ENCODE peak calls at places on chromosomes 11 and 22, in seven cellular contexts. H is heart right ventricle, T is lower lobe of right lung, K is neural progenitor cell, M is breast epithelium, I is left ventricle myocardium inferior, A is ovary. R is an unnamed sample.

GRCh38 chr11:100680070-100680469 is 7.0 kb upstream of the ARHGAP42 start:
- DNase-seq in K (no peak), I (no peak), T (no peak), M (no peak), H (no peak), A (no peak), R (no peak)

GRCh38 chr11:31808721-31809542 is 2.2 kb downstream of the PAX6 start:
- DNase-seq in T (no peak), I (no peak), K (peak), A (no peak), M (no peak), H (no peak), R (no peak)

GRCh38 chr11:2582958-2583604 is 116.7 kb downstream of the KCNQ1OT1 start:
- DNase-seq in A (peak), I (peak), M (no peak), K (no peak), H (peak), T (peak), R (peak)

GRCh38 chr11:73121692-73122091 is 20.4 kb downstream of the FCHSD2 start:
- DNase-seq in T (no peak), K (no peak), A (no peak), I (no peak), M (no peak), H (no peak), R (no peak)

GRCh38 chr11:125123947-125124633 is 12.7 kb upstream of the TMEM218 start:
- DNase-seq in T (peak), A (peak), H (peak), I (peak), M (no peak), K (peak), R (no peak)

GRCh38 chr11:44632466-44633123 is 67.1 kb downstream of the CD82 start:
- DNase-seq in T (no peak), M (no peak), A (peak), K (peak), H (peak), I (no peak), R (no peak)

GRCh38 chr22:38423512-38424503 is 31.2 kb downstream of the KCNJ4 start:
- DNase-seq in H (no peak), T (no peak), A (no peak), K (no peak), M (no peak), I (no peak), R (no peak)

GRCh38 chr11:120184946-120185677 is 25.7 kb upstream of the OAF start:
- DNase-seq in H (peak), A (peak), I (peak), T (no peak), K (no peak), M (no peak), R (no peak)

GRCh38 chr22:45925811-45926351 is 51.1 kb downstream of the WNT7B start:
- DNase-seq in H (no peak), A (no peak), I (no peak), T (no peak), K (no peak), M (no peak), R (no peak)

GRCh38 chr11:98289592-98289991 is 731.2 kb upstream of the CNTN5 start:
- DNase-seq in H (no peak), M (no peak), T (no peak), K (no peak), I (no peak), A (no peak), R (no peak)

GRCh38 chr11:44609028-44609782 is 43.7 kb downstream of the CD82 start:
- DNase-seq in K (no peak), T (no peak), H (no peak), A (no peak), M (no peak), I (no peak), R (no peak)

GRCh38 chr11:58934945-58935513 is 4.3 kb upstream of the GLYATL1 start:
- DNase-seq in A (no peak), M (no peak), K (no peak), H (no peak), T (no peak), I (no peak), R (no peak)
- H3K27ac ChIP-seq in A (no peak), M (no peak), K (no peak), H (no peak), T (no peak), I (no peak), R (no peak)

GRCh38 chr22:24030186-24030702 is 19.1 kb downstream of the CABIN1 start:
- DNase-seq in K (no peak), I (no peak), A (no peak), M (no peak), H (no peak), T (no peak), R (no peak)
- TF ChIP-seq CTCF in K (no peak), I (no peak), A (no peak), M (no peak), H (no peak), T (no peak), R (no peak)

GRCh38 chr11:83185767-83186166 is 7.7 kb upstream of the ANKRD42 start:
- DNase-seq in H (no peak), A (no peak), M (no peak), K (no peak), T (no peak), I (no peak), R (no peak)
- H3K27ac ChIP-seq in H (no peak), A (no peak), M (no peak), K (no peak), T (no peak), I (no peak), R (no peak)

DNA sequence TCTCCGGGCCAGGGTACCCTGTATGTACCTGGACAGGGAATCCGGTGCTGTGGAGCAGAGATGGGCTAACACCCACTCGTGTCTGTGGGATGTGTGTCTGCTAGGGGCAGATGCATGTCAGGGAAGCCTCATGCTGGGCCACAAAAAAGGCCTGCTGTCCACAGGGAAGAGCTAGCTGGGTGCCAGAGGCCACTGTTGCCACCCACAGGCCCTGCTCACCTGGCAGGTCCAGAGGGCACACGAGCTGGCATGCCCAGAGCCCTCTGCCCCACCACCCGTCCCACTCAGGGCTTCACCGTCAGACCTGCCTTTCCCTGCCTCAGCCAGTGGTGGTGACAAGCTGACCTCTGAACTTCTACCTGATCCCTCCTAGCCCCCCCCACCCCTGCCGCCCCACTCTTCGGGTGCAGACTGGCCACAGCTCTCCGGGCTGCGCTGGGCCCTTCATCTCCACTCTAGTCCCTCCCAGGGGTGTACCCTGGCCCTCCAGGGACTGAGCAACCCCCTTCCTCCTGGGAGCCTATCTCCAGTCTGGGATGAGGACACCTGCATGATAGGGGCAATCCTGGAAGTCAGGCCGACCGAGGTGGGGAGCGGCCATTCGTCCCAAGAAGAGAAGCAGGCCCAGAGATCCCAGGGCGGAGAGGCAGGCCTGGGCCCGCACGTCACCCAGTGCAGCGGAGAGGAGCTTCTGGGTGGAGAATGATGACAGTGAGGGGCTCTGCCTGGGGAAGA is 1.3 kb downstream of the SLC25A22 start:
- DNase-seq in I (no peak), K (no peak), A (no peak), T (no peak), H (peak), M (no peak), R (no peak)
- TF ChIP-seq CTCF in I (no peak), K (no peak), A (no peak), T (no peak), H (no peak), M (no peak), R (no peak)

DNA sequence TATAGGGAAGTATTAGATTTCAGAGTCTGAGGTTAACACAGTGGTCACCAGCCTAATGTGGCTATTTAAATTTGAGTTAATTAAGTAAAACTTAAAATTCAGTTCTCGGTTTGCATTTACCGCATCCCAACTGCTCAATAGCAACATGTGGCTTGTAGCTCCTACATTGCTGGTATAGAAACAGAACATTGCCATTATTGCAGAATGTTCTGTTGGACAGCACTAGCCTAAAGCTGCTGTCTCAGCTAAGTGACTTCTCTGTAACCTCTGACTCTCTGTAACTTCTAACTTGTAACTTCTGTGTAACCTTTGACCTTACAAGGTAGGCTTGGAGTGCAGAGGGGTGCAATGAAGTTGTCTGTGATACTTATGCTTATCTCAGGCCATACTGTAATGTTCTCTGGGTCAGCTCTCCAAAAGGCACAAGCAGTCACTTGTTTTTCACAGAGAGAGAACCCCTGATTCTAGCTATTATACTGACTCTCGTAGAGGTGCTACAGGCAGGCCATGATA is 78.7 kb downstream of the ZNRF3 start:
- DNase-seq in A (no peak), M (no peak), I (no peak), H (no peak), T (no peak), K (no peak), R (no peak)
- H3K27ac ChIP-seq in A (no peak), M (no peak), I (no peak), H (no peak), T (no peak), K (no peak), R (no peak)

GRCh38 chr11:33944693-33945424 is 53.0 kb upstream of the LMO2 start:
- DNase-seq in T (no peak), A (no peak), I (no peak), H (no peak), M (no peak), K (no peak), R (no peak)
- TF ChIP-seq CTCF in T (no peak), A (no peak), I (no peak), H (no peak), M (no peak), K (no peak), R (no peak)